ENCODE peak calls at places on chromosomes 2 and 18, in six cellular contexts. U, B, P, L, G and V are unnamed samples.

GRCh38 chr2:105442721-105443120 is 43.9 kb upstream of the FHL2 start:
- DNase-seq in U (no peak), B (no peak), P (no peak), L (no peak), G (no peak), V (no peak)

GRCh38 chr2:197560146-197560665 is 44.3 kb downstream of the MOB4 start:
- DNase-seq in U (no peak), B (no peak), P (no peak), L (no peak), G (no peak), V (no peak)

GRCh38 chr2:239396881-239397681 is 3.7 kb downstream of the HDAC4 start:
- DNase-seq in U (no peak), B (no peak), P (peak; percentile 70), L (no peak), G (no peak), V (no peak)

GRCh38 chr2:168156661-168157060 is 90.7 kb downstream of the STK39 start:
- DNase-seq in U (peak; percentile 49), B (no peak), P (no peak), L (no peak), G (peak; percentile 60), V (peak; percentile 43)

GRCh38 chr2:28960401-28960800 is 20.7 kb upstream of the TOGARAM2 start:
- DNase-seq in U (no peak), B (no peak), P (no peak), L (no peak), G (no peak), V (no peak)

GRCh38 chr2:190637903-190638618 is 10.8 kb upstream of the NAB1 start:
- DNase-seq in U (no peak), B (peak; percentile 15), P (no peak), L (peak; percentile 74), G (peak; percentile 39), V (peak; percentile 85)

GRCh38 chr2:116098049-116098448 is 1655.6 kb downstream of the DPP10 start:
- DNase-seq in U (peak; percentile 1), B (no peak), P (no peak), L (no peak), G (no peak), V (no peak)

GRCh38 chr2:107197601-107198000 is 311.6 kb upstream of the ST6GAL2 start:
- DNase-seq in U (no peak), B (no peak), P (no peak), L (no peak), G (no peak), V (no peak)

GRCh38 chr2:188693111-188693510 is 281.1 kb upstream of the COL3A1 start:
- DNase-seq in U (no peak), B (no peak), P (no peak), L (no peak), G (no peak), V (no peak)

GRCh38 chr18:37965572-37965970 is 400.0 kb upstream of the CELF4 start:
- DNase-seq in U (no peak), B (no peak), P (no peak), L (no peak), G (no peak), V (no peak)

GRCh38 chr18:23949863-23950262 is 64.7 kb upstream of the TTC39C start:
- DNase-seq in U (no peak), B (no peak), P (no peak), L (no peak), G (no peak), V (no peak)

GRCh38 chr2:70002241-70002896 is 40.9 kb upstream of the ASPRV1 start:
- DNase-seq in U (no peak), B (no peak), P (no peak), L (no peak), G (no peak), V (no peak)

GRCh38 chr2:54945401-54946219 is 104.6 kb downstream of the RTN4 start:
- DNase-seq in U (no peak), B (peak; percentile 54), P (no peak), L (peak; percentile 87), G (no peak), V (peak; percentile 80)

DNA sequence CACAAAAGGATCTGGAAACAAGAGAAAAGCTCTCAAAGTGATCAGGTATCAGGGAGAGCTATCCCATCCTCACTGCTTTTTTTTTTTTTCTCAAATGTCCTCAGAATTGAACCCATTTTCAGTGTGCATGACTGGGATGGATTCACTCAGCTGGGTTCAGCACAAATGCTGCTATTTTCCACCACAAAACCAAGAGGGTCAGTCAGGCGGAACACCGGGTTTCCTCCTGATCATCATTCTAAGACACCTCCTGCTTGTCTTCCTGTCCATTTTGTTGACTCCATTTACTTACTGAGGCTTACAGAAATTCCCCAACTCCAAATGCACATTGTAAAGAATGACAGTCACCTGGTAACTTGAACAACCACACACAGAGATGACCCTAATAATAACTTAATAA is 39.9 kb downstream of the CYRIA start:
- DNase-seq in U (no peak), B (no peak), P (no peak), L (no peak), G (no peak), V (no peak)
- H3K27ac ChIP-seq in U (no peak overlapping the region), B (peak overlapping the region; percentile 66), P (peak overlapping the region; percentile 81), L (no peak overlapping the region), G (no peak overlapping the region), V (peak overlapping the region; percentile 77)

GRCh38 chr2:85431787-85432186 is 13.3 kb downstream of the SH2D6 start:
- DNase-seq in U (no peak), B (no peak), P (no peak), L (peak; percentile 62), G (no peak), V (peak; percentile 42)

GRCh38 chr2:85428343-85428881 is 9.9 kb downstream of the SH2D6 start:
- DNase-seq in U (no peak), B (no peak), P (no peak), L (no peak), G (no peak), V (no peak)

GRCh38 chr2:85429213-85429923 is 10.9 kb downstream of the SH2D6 start:
- DNase-seq in U (no peak), B (no peak), P (no peak), L (no peak), G (no peak), V (no peak)

GRCh38 chr2:85430780-85431601 is 12.5 kb downstream of the SH2D6 start:
- DNase-seq in U (peak; percentile 79), B (peak; percentile 85), P (no peak), L (peak; percentile 65), G (no peak), V (peak; percentile 46)

DNA sequence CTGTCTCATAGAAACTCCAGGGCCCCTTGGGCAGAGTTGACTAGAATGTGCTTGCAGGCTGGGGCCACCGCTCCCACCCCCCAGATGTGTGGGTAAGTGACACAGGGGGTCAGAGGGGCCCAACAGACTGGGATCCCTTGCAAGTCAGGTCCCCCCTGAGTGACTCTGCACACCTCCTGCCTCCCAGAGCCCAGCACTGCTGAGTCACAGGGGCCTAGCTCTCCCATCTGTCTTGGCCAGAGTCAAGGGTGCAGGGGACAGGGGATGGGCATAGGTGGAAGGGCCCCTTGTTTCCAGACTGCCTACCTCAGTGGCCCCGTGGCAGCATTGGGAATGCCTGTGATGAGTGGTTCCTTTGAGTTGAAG is 11.4 kb downstream of the SH2D6 start:
- DNase-seq in U (no peak), B (no peak), P (no peak), L (peak; percentile 64), G (no peak), V (no peak)
- H3K27ac ChIP-seq in U (no peak overlapping the region), B (peak overlapping the region; percentile 99), P (no peak overlapping the region), L (no peak overlapping the region), G (no peak overlapping the region), V (no peak overlapping the region)

DNA sequence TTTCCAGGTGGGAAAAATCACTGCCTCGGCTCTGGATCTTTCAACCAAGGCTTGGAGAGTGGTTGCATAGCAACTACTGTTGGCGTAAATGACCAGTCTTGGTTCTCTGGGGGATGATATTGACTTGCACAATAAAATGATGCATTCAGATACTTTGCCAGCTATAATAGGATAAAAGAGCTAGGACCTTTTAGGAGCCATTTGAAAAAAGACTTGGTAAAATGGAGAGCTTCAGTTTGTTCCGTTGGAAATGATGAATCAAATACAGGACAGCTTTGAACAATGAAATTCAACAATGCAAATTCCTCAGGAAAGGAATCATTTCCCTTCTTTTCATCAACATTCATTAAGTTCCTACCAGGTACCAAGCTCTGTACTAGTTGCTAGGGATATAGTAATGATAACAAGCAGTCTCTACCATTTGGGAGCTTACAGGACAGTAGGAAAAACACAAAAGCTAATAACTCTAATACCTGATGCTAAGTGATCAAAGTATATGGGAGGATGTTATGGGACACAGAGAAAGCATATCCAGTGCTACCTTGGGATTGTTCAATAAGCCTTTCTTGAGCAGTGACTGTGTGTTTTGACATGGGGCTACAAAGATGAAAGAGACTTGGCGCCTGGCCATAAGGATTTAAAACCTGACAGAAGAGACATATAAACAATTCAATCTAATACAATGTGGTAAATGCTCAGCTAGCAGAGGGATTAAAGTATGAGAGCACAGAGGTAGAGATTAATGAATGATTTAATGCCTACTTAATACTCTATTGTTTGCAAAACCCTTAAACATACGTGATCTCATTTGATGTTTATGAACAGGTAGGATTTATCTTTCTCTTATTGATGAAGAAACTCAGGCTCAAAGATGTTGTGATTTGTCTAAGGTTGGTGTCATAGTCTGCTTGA is 110.7 kb downstream of the QPCT start:
- DNase-seq in U (no peak), B (no peak), P (no peak), L (no peak), G (no peak), V (peak; percentile 26)
- H3K27ac ChIP-seq in U (no peak overlapping the region), B (no peak overlapping the region), P (peak overlapping the region; percentile 8), L (no peak overlapping the region), G (no peak overlapping the region), V (no peak overlapping the region)

GRCh38 chr2:71578665-71579371 is 125.5 kb downstream of the DYSF start:
- DNase-seq in U (no peak), B (peak; percentile 88), P (no peak), L (peak; percentile 83), G (peak; percentile 31), V (peak; percentile 95)

GRCh38 chr2:71576541-71576940 is 123.2 kb downstream of the DYSF start:
- DNase-seq in U (no peak), B (peak; percentile 75), P (no peak), L (no peak), G (no peak), V (peak; percentile 93)

GRCh38 chr2:71571945-71572344 is 118.6 kb downstream of the DYSF start:
- DNase-seq in U (no peak), B (no peak), P (no peak), L (no peak), G (no peak), V (no peak)

GRCh38 chr2:71577209-71577608 is 123.8 kb downstream of the DYSF start:
- DNase-seq in U (no peak), B (no peak), P (no peak), L (no peak), G (no peak), V (no peak)

DNA sequence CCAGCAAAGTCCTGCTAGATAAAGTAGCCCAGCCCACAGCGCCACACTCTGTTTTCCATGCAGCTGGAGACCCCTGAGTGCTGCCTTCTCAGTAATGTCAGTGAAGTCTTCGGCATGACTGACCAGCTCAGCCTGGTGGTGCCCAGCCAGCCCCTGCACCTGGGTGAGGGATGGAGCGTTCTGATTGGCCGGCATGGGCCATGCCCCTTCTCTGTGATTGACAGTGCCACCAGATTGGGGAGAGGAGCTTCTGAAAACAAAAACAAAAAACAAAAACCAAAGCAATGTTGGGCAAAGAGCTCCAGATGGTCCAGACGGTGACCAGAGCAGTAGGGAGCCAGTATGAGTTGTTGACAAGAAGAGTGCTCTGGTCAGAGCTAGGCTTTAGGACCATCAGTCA is 122.6 kb downstream of the DYSF start:
- DNase-seq in U (no peak), B (peak; percentile 77), P (no peak), L (no peak), G (no peak), V (no peak)
- H3K27ac ChIP-seq in U (no peak overlapping the region), B (peak overlapping the region; percentile 98), P (no peak overlapping the region), L (no peak overlapping the region), G (no peak overlapping the region), V (no peak overlapping the region)